ENCODE peak calls at places on chromosomes 5 and 9, in four cellular contexts. One of them, this sample, is unnamed.
A peak's percentile ranks its signal among the peaks of the same experiment; 100 is the strongest.

GRCh38 chr5:72512179-72512860 is 5.1 kb upstream of the ZNF366 start:
- DNase-seq in effector memory CD4-positive, alpha-beta T cell: no peak
- DNase-seq in Karpas-422: no peak
- DNase-seq in SJSA1: no peak
- DNase-seq in this sample: no peak

GRCh38 chr5:150043657-150044333 is 42.6 kb downstream of the CSF1R start:
- DNase-seq in effector memory CD4-positive, alpha-beta T cell: no peak
- DNase-seq in Karpas-422: no peak
- DNase-seq in SJSA1: no peak
- DNase-seq in this sample: no peak

GRCh38 chr5:118069452-118069851 is 918.9 kb downstream of the DTWD2 start:
- DNase-seq in SJSA1: no peak
- DNase-seq in Karpas-422: no peak
- DNase-seq in effector memory CD4-positive, alpha-beta T cell: no peak
- DNase-seq in this sample: no peak

GRCh38 chr5:172858990-172859811 is 25.1 kb downstream of the ERGIC1 start:
- DNase-seq in SJSA1: peak; percentile 76
- DNase-seq in Karpas-422: no peak
- DNase-seq in effector memory CD4-positive, alpha-beta T cell: no peak
- DNase-seq in this sample: peak; percentile 47

GRCh38 chr9:136467766-136468165 is 15.1 kb downstream of the SEC16A start:
- DNase-seq in Karpas-422: no peak
- DNase-seq in effector memory CD4-positive, alpha-beta T cell: no peak
- DNase-seq in SJSA1: no peak
- DNase-seq in this sample: no peak

GRCh38 chr9:21398955-21399489 is 9.9 kb upstream of the IFNA8 start:
- DNase-seq in effector memory CD4-positive, alpha-beta T cell: no peak
- DNase-seq in SJSA1: no peak
- DNase-seq in Karpas-422: no peak
- DNase-seq in this sample: no peak

GRCh38 chr5:102795546-102795945 is 40.4 kb downstream of the PAM start:
- DNase-seq in Karpas-422: no peak
- DNase-seq in SJSA1: no peak
- DNase-seq in effector memory CD4-positive, alpha-beta T cell: no peak
- DNase-seq in this sample: no peak

GRCh38 chr5:1000329-1000728 is 8.3 kb upstream of the NKD2 start:
- DNase-seq in SJSA1: peak; percentile 40
- DNase-seq in Karpas-422: no peak
- DNase-seq in effector memory CD4-positive, alpha-beta T cell: no peak
- DNase-seq in this sample: no peak

GRCh38 chr5:2270467-2270866 is 387.7 kb upstream of the IRX4 start:
- DNase-seq in SJSA1: no peak
- DNase-seq in effector memory CD4-positive, alpha-beta T cell: no peak
- DNase-seq in Karpas-422: no peak
- DNase-seq in this sample: no peak

GRCh38 chr5:141934099-141934844 is 10.6 kb downstream of the DELE1 start:
- DNase-seq in SJSA1: no peak
- DNase-seq in Karpas-422: no peak
- DNase-seq in effector memory CD4-positive, alpha-beta T cell: no peak
- DNase-seq in this sample: no peak

GRCh38 chr5:35855221-35855620 is 1.5 kb upstream of the IL7R start:
- DNase-seq in SJSA1: no peak
- DNase-seq in Karpas-422: no peak
- DNase-seq in effector memory CD4-positive, alpha-beta T cell: no peak
- DNase-seq in this sample: no peak

GRCh38 chr9:111798786-111799185 is 4.0 kb upstream of the SHOC1 start:
- DNase-seq in Karpas-422: no peak
- DNase-seq in effector memory CD4-positive, alpha-beta T cell: no peak
- DNase-seq in SJSA1: no peak
- DNase-seq in this sample: no peak

GRCh38 chr5:113243349-113243664 is 191.5 kb downstream of the TSSK1B start:
- DNase-seq in effector memory CD4-positive, alpha-beta T cell: no peak
- DNase-seq in SJSA1: no peak
- DNase-seq in Karpas-422: no peak
- DNase-seq in this sample: no peak

GRCh38 chr9:124187311-124187710 is 70.4 kb upstream of the NEK6 start:
- DNase-seq in SJSA1: no peak
- DNase-seq in effector memory CD4-positive, alpha-beta T cell: no peak
- DNase-seq in Karpas-422: no peak
- DNase-seq in this sample: no peak

GRCh38 chr5:139552893-139553575 is 8.1 kb upstream of the UBE2D2 start:
- DNase-seq in effector memory CD4-positive, alpha-beta T cell: no peak
- DNase-seq in SJSA1: no peak
- DNase-seq in Karpas-422: no peak
- DNase-seq in this sample: no peak

GRCh38 chr5:105877592-105877991 is 1793.1 kb downstream of the EFNA5 start:
- DNase-seq in SJSA1: no peak
- DNase-seq in Karpas-422: no peak
- DNase-seq in effector memory CD4-positive, alpha-beta T cell: no peak
- DNase-seq in this sample: no peak

GRCh38 chr5:168055982-168056381 is 235.5 kb upstream of the WWC1 start:
- DNase-seq in Karpas-422: no peak
- DNase-seq in effector memory CD4-positive, alpha-beta T cell: no peak
- DNase-seq in SJSA1: no peak
- DNase-seq in this sample: no peak

GRCh38 chr5:85049020-85049419 is 664.3 kb upstream of the EDIL3 start:
- DNase-seq in Karpas-422: no peak
- DNase-seq in SJSA1: peak; percentile 96
- DNase-seq in effector memory CD4-positive, alpha-beta T cell: no peak
- DNase-seq in this sample: no peak

GRCh38 chr5:91690921-91691320 is 307.8 kb upstream of the ARRDC3 start:
- DNase-seq in effector memory CD4-positive, alpha-beta T cell: no peak
- DNase-seq in Karpas-422: no peak
- DNase-seq in SJSA1: no peak
- DNase-seq in this sample: no peak

GRCh38 chr5:103228588-103228987 is 30.0 kb upstream of the MACIR start:
- DNase-seq in effector memory CD4-positive, alpha-beta T cell: no peak
- DNase-seq in Karpas-422: no peak
- DNase-seq in SJSA1: no peak
- DNase-seq in this sample: no peak

GRCh38 chr5:38845555-38846378 is at the start of gene OSMR:
- DNase-seq in SJSA1: peak; percentile 98
- DNase-seq in effector memory CD4-positive, alpha-beta T cell: no peak
- DNase-seq in Karpas-422: no peak
- DNase-seq in this sample: peak; percentile 96

GRCh38 chr9:105389789-105390188 is 58.0 kb upstream of the FSD1L start:
- DNase-seq in effector memory CD4-positive, alpha-beta T cell: no peak
- DNase-seq in SJSA1: no peak
- DNase-seq in Karpas-422: no peak
- DNase-seq in this sample: no peak

GRCh38 chr5:148511832-148512347 is 128.1 kb downstream of the FBXO38 start:
- DNase-seq in Karpas-422: no peak
- DNase-seq in SJSA1: no peak
- DNase-seq in effector memory CD4-positive, alpha-beta T cell: no peak
- DNase-seq in this sample: no peak

GRCh38 chr5:9601055-9601739 is 29.0 kb downstream of the TAS2R1 start:
- DNase-seq in SJSA1: no peak
- DNase-seq in Karpas-422: no peak
- DNase-seq in effector memory CD4-positive, alpha-beta T cell: no peak
- DNase-seq in this sample: no peak

GRCh38 chr5:54702470-54702869 is 184.9 kb downstream of the SNX18 start:
- DNase-seq in SJSA1: no peak
- DNase-seq in Karpas-422: no peak
- DNase-seq in effector memory CD4-positive, alpha-beta T cell: no peak
- DNase-seq in this sample: no peak

GRCh38 chr9:119029876-119030275 is 339.4 kb downstream of the BRINP1 start:
- DNase-seq in SJSA1: no peak
- DNase-seq in Karpas-422: no peak
- DNase-seq in effector memory CD4-positive, alpha-beta T cell: no peak
- DNase-seq in this sample: no peak

GRCh38 chr9:125472926-125473701 is 211.5 kb downstream of the GAPVD1 start:
- DNase-seq in effector memory CD4-positive, alpha-beta T cell: no peak
- DNase-seq in SJSA1: peak; percentile 43
- DNase-seq in Karpas-422: no peak
- DNase-seq in this sample: peak; percentile 36

GRCh38 chr9:21967707-21968106 is 26.5 kb downstream of the CDKN2A start:
- DNase-seq in effector memory CD4-positive, alpha-beta T cell: no peak
- DNase-seq in Karpas-422: peak; percentile 32
- DNase-seq in SJSA1: no peak
- DNase-seq in this sample: no peak

GRCh38 chr5:72836810-72837209 is 20.3 kb downstream of the TNPO1 start:
- DNase-seq in Karpas-422: no peak
- DNase-seq in effector memory CD4-positive, alpha-beta T cell: no peak
- DNase-seq in SJSA1: no peak
- DNase-seq in this sample: no peak

GRCh38 chr9:130421802-130422276 is 22.9 kb upstream of the ASS1 start:
- DNase-seq in effector memory CD4-positive, alpha-beta T cell: no peak
- DNase-seq in Karpas-422: no peak
- DNase-seq in SJSA1: peak; percentile 92
- DNase-seq in this sample: no peak

GRCh38 chr9:33180526-33181184 is 13.5 kb upstream of the B4GALT1 start:
- DNase-seq in Karpas-422: no peak
- DNase-seq in SJSA1: no peak
- DNase-seq in effector memory CD4-positive, alpha-beta T cell: no peak
- DNase-seq in this sample: no peak

GRCh38 chr9:69861011-69861410 is 40.4 kb downstream of the CFAP95 start:
- DNase-seq in Karpas-422: no peak
- DNase-seq in effector memory CD4-positive, alpha-beta T cell: no peak
- DNase-seq in SJSA1: no peak
- DNase-seq in this sample: no peak

DNA sequence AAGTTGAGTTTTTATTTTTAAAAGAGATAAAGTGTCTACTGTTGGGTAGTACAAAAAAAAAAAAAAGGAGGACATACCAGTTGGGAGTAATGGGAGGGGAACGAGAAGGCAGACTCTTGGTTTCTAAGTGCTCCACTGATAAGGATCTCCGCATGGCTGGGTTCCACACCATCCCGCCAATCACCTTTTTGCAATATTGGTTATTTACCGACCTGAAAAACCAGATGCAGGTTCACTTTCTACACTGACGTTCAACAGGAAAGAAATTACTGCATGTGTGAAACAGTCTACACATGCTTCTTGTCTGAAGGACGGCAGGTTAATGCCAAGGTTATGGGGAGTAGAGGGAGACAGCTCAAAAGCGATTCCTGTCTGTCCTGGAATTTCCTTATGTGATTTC is 75.5 kb downstream of the PTPN3 start:
- DNase-seq in Karpas-422: no peak
- DNase-seq in SJSA1: no peak
- DNase-seq in effector memory CD4-positive, alpha-beta T cell: no peak
- DNase-seq in this sample: no peak
- H3K27ac ChIP-seq in Karpas-422: no peak overlapping the region
- H3K27ac ChIP-seq in SJSA1: no peak overlapping the region
- H3K27ac ChIP-seq in effector memory CD4-positive, alpha-beta T cell: no peak overlapping the region
- H3K27ac ChIP-seq in this sample: no peak overlapping the region

GRCh38 chr9:19513671-19514275 is 105.0 kb downstream of the ACER2 start:
- DNase-seq in effector memory CD4-positive, alpha-beta T cell: no peak
- DNase-seq in Karpas-422: no peak
- DNase-seq in SJSA1: no peak
- DNase-seq in this sample: no peak
- H3K27ac ChIP-seq in effector memory CD4-positive, alpha-beta T cell: no peak overlapping the region
- H3K27ac ChIP-seq in Karpas-422: no peak overlapping the region
- H3K27ac ChIP-seq in SJSA1: no peak overlapping the region
- H3K27ac ChIP-seq in this sample: no peak overlapping the region

GRCh38 chr9:128916745-128917144 is 4.0 kb upstream of the PHYHD1 start:
- DNase-seq in effector memory CD4-positive, alpha-beta T cell: no peak
- DNase-seq in SJSA1: no peak
- DNase-seq in Karpas-422: no peak
- DNase-seq in this sample: peak; percentile 67

GRCh38 chr9:128917151-128917849 is 3.5 kb upstream of the PHYHD1 start:
- DNase-seq in SJSA1: no peak
- DNase-seq in effector memory CD4-positive, alpha-beta T cell: no peak
- DNase-seq in Karpas-422: no peak
- DNase-seq in this sample: peak; percentile 77

GRCh38 chr9:128918921-128919320 is 1.9 kb upstream of the PHYHD1 start:
- DNase-seq in effector memory CD4-positive, alpha-beta T cell: no peak
- DNase-seq in SJSA1: no peak
- DNase-seq in Karpas-422: no peak
- DNase-seq in this sample: no peak

GRCh38 chr9:128920381-128921058 is at the start of gene PHYHD1:
- DNase-seq in SJSA1: no peak
- DNase-seq in effector memory CD4-positive, alpha-beta T cell: no peak
- DNase-seq in Karpas-422: no peak
- DNase-seq in this sample: peak; percentile 73

DNA sequence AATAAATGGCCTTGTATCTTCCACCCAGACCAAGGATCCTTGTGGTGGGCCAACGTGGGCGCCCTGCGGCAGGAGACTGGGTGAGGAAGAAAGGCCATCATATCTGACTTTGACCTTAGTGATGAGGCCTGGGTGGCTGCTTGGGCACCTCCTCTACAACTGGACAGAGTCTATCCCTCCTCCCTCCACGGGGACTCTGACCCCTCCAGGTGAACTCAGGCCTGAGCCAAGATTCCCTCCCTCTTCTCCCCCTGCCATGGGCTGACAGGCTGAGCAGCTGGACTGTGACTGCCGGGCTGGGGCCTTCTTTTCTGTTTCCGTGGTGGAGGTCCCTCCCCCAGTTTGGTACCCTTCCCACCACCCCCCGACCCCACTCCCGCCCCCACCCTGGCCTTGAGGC is 1.4 kb upstream of the PHYHD1 start:
- DNase-seq in SJSA1: no peak
- DNase-seq in Karpas-422: no peak
- DNase-seq in effector memory CD4-positive, alpha-beta T cell: no peak
- DNase-seq in this sample: no peak
- H3K27ac ChIP-seq in SJSA1: no peak overlapping the region
- H3K27ac ChIP-seq in Karpas-422: no peak overlapping the region
- H3K27ac ChIP-seq in effector memory CD4-positive, alpha-beta T cell: no peak overlapping the region
- H3K27ac ChIP-seq in this sample: peak overlapping the region; percentile 62

GRCh38 chr9:75500479-75500878 is 390.0 kb upstream of the PCSK5 start:
- DNase-seq in effector memory CD4-positive, alpha-beta T cell: no peak
- DNase-seq in SJSA1: no peak
- DNase-seq in Karpas-422: no peak
- DNase-seq in this sample: no peak
- H3K27ac ChIP-seq in effector memory CD4-positive, alpha-beta T cell: no peak overlapping the region
- H3K27ac ChIP-seq in SJSA1: no peak overlapping the region
- H3K27ac ChIP-seq in Karpas-422: no peak overlapping the region
- H3K27ac ChIP-seq in this sample: peak overlapping the region; percentile 10

GRCh38 chr5:34669931-34670516 is 13.9 kb downstream of the RAI14 start:
- DNase-seq in SJSA1: no peak
- DNase-seq in effector memory CD4-positive, alpha-beta T cell: no peak
- DNase-seq in Karpas-422: no peak
- DNase-seq in this sample: no peak
- H3K27ac ChIP-seq in SJSA1: no peak overlapping the region
- H3K27ac ChIP-seq in effector memory CD4-positive, alpha-beta T cell: no peak overlapping the region
- H3K27ac ChIP-seq in Karpas-422: no peak overlapping the region
- H3K27ac ChIP-seq in this sample: no peak overlapping the region

DNA sequence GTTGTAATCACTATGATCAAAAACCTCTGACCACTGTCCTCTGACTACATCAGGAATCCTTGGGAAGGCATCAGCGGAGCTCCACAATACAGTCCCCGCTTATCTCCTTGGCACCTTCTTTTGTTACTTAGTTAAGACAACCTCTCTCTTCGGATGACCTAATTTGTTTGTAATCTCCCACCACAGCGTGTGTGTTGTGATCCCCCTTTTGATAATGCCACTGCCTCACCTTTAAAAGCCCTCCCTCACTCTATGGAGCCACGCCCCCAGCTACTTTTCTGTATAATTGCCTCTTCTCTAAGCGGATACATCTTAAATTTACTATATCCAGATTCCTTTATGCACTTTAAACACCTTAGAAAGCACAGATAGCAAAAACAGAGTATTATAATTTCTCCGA is 35.9 kb downstream of the OR2Y1 start:
- DNase-seq in effector memory CD4-positive, alpha-beta T cell: no peak
- DNase-seq in Karpas-422: no peak
- DNase-seq in SJSA1: no peak
- DNase-seq in this sample: no peak
- H3K27ac ChIP-seq in effector memory CD4-positive, alpha-beta T cell: no peak overlapping the region
- H3K27ac ChIP-seq in Karpas-422: no peak overlapping the region
- H3K27ac ChIP-seq in SJSA1: no peak overlapping the region
- H3K27ac ChIP-seq in this sample: no peak overlapping the region

This sample was measured in upper lobe of left lung.